ENCODE peak calls at places on chromosomes 11 and 22, in seven cellular contexts. J is epithelial cell of esophagus, L is fibroblast of lung, T is cardiac fibroblast, H is body of pancreas, F is aorta, E is Peyer's patch. Q is an unnamed sample.
A peak's percentile ranks its signal among the peaks of the same experiment; 100 is the strongest.

GRCh38 chr11:86608251-86608799 is 64.1 kb downstream of the ME3 start:
- DNase-seq in J (peak; percentile 82), L (peak; percentile 85), T (peak; percentile 88), H (peak; percentile 68), F (peak; percentile 84), E (peak; percentile 71), Q (peak; percentile 73)

GRCh38 chr22:50729391-50730012 is 8.5 kb upstream of the ACR start:
- DNase-seq in J (no peak), L (no peak), T (no peak), H (no peak), F (peak; percentile 65), E (peak; percentile 77), Q (no peak)

GRCh38 chr11:27210509-27210908 is 152.5 kb downstream of the CCDC34 start:
- DNase-seq in J (no peak), L (no peak), T (no peak), H (no peak), F (no peak), E (no peak), Q (no peak)

GRCh38 chr11:73406131-73406530 is 29.9 kb downstream of the RELT start:
- DNase-seq in J (no peak), L (no peak), T (no peak), H (no peak), F (no peak), E (no peak), Q (no peak)

GRCh38 chr22:40400173-40400572 is 29.8 kb downstream of the SGSM3 start:
- DNase-seq in J (no peak), L (no peak), T (no peak), H (peak; percentile 41), F (peak; percentile 78), E (peak; percentile 88), Q (no peak)

GRCh38 chr11:13831707-13832106 is 130.8 kb upstream of the SPON1 start:
- DNase-seq in J (no peak), L (no peak), T (no peak), H (peak; percentile 43), F (no peak), E (no peak), Q (no peak)

GRCh38 chr11:709109-709997 is 3.3 kb downstream of the EPS8L2 start:
- DNase-seq in J (no peak), L (no peak), T (no peak), H (no peak), F (no peak), E (peak; percentile 44), Q (no peak)

GRCh38 chr11:60204922-60205321 is 22.0 kb upstream of the MS4A6A start:
- DNase-seq in J (no peak), L (no peak), T (no peak), H (no peak), F (no peak), E (no peak), Q (no peak)

GRCh38 chr11:76626921-76627391 is 43.6 kb downstream of the LRRC32 start:
- DNase-seq in J (no peak), L (no peak), T (peak; percentile 46), H (no peak), F (peak; percentile 77), E (peak; percentile 80), Q (no peak)

GRCh38 chr22:23037429-23038333 is 32.6 kb upstream of the GNAZ start:
- DNase-seq in J (no peak), L (no peak), T (no peak), H (no peak), F (peak; percentile 52), E (no peak), Q (no peak)

GRCh38 chr11:36109850-36110606 is 166.2 kb downstream of the LDLRAD3 start:
- DNase-seq in J (no peak), L (no peak), T (peak; percentile 74), H (no peak), F (no peak), E (no peak), Q (no peak)

GRCh38 chr11:8356731-8357504 is 93.2 kb upstream of the LMO1 start:
- DNase-seq in J (no peak), L (peak; percentile 16), T (peak; percentile 11), H (no peak), F (peak; percentile 81), E (peak; percentile 51), Q (no peak)

GRCh38 chr11:69002101-69002742 is 10.8 kb downstream of the MRGPRF start:
- DNase-seq in J (no peak), L (peak; percentile 42), T (no peak), H (no peak), F (peak; percentile 75), E (peak; percentile 30), Q (no peak)

GRCh38 chr11:76551400-76551799 is 106.6 kb downstream of the EMSY start:
- DNase-seq in J (peak; percentile 7), L (peak; percentile 41), T (peak; percentile 43), H (no peak), F (no peak), E (no peak), Q (no peak)

GRCh38 chr22:35517769-35518530 is 22.7 kb upstream of the RASD2 start:
- DNase-seq in J (peak; percentile 70), L (no peak), T (peak; percentile 29), H (no peak), F (no peak), E (peak; percentile 66), Q (no peak)

GRCh38 chr22:17853066-17853465 is 78.8 kb upstream of the BID start:
- DNase-seq in J (no peak), L (no peak), T (peak; percentile 20), H (peak; percentile 39), F (no peak), E (no peak), Q (no peak)

GRCh38 chr11:65911682-65912568 is 6.9 kb downstream of the C11orf68 start:
- DNase-seq in J (peak; percentile 72), L (peak; percentile 84), T (peak; percentile 87), H (no peak), F (peak; percentile 87), E (no peak), Q (peak; percentile 70)

GRCh38 chr22:28329582-28330073 is 350.0 kb downstream of the TTC28 start:
- DNase-seq in J (no peak), L (peak; percentile 30), T (peak; percentile 71), H (no peak), F (no peak), E (no peak), Q (no peak)
- H3K4me3 ChIP-seq in J (no peak overlapping the region), L (no peak overlapping the region), T (no peak overlapping the region), H (no peak overlapping the region), F (no peak overlapping the region), E (no peak overlapping the region), Q (no peak overlapping the region)

DNA sequence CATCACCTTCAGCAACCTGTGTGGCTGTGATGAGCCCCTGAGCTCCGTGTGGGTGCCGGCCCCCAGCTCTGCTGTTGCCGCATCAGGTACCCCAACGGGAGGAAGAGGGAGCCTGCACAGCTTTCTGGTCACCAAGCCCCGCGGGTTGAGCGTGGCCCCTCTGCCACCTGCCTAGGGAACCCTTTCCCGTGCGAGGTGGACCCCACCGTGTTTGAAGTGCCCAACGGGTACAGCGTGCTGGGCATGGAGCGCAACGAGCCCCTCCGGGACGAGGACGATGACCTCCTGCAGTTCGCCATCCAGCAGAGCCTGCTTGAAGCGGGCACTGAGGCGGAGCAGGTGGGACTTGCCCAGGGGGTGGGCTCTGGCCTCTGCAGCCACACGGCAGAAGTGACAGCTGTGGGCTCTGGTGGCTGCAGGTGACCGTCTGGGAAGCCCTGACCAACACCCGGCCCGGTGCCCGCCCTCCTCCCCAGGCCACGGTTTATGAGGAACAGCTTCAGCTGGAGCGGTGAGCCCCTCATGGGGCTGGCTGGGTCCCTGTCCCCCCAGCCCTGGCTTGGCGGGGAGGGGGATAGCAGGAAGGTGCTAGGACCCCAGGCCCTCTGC is 1.9 kb upstream of the SSH3 start:
- DNase-seq in J (no peak), L (no peak), T (no peak), H (no peak), F (peak; percentile 78), E (no peak), Q (no peak)
- H3K4me3 ChIP-seq in J (no peak overlapping the region), L (no peak overlapping the region), T (no peak overlapping the region), H (no peak overlapping the region), F (no peak overlapping the region), E (peak overlapping the region; percentile 91), Q (peak overlapping the region; percentile 90)

GRCh38 chr22:32474635-32475427 is at the start of gene FBXO7:
- DNase-seq in J (peak; percentile 93), L (no peak), T (peak; percentile 95), H (peak; percentile 93), F (peak; percentile 98), E (peak; percentile 96), Q (peak; percentile 90)

GRCh38 chr22:32475428-32476010 is 908 bp downstream of the FBXO7 start:
- DNase-seq in J (peak; percentile 42), L (peak; percentile 65), T (peak; percentile 52), H (peak; percentile 32), F (peak; percentile 76), E (peak; percentile 70), Q (peak; percentile 51)

GRCh38 chr22:32476804-32477203 is 2.2 kb downstream of the FBXO7 start:
- DNase-seq in J (no peak), L (no peak), T (no peak), H (no peak), F (no peak), E (no peak), Q (no peak)

GRCh38 chr22:32477608-32478007 is 3.0 kb downstream of the FBXO7 start:
- DNase-seq in J (no peak), L (no peak), T (no peak), H (no peak), F (no peak), E (no peak), Q (no peak)

GRCh38 chr22:32476286-32476685 is 1.7 kb downstream of the FBXO7 start:
- DNase-seq in J (no peak), L (no peak), T (no peak), H (no peak), F (no peak), E (no peak), Q (no peak)
- H3K4me3 ChIP-seq in J (peak overlapping the region; percentile 76), L (peak overlapping the region; percentile 89), T (peak overlapping the region; percentile 80), H (no peak overlapping the region), F (no peak overlapping the region), E (peak overlapping the region; percentile 82), Q (peak overlapping the region; percentile 77)

GRCh38 chr11:32438883-32439487 is 3.6 kb upstream of the WT1 start:
- DNase-seq in J (no peak), L (no peak), T (peak; percentile 42), H (no peak), F (no peak), E (no peak), Q (no peak)

GRCh38 chr11:32437406-32438345 is 2.3 kb upstream of the WT1 start:
- DNase-seq in J (no peak), L (no peak), T (no peak), H (no peak), F (no peak), E (no peak), Q (no peak)

GRCh38 chr11:32436751-32437405 is 1.5 kb upstream of the WT1 start:
- DNase-seq in J (no peak), L (no peak), T (no peak), H (no peak), F (no peak), E (no peak), Q (no peak)

GRCh38 chr11:32439488-32440210 is 4.3 kb upstream of the WT1 start:
- DNase-seq in J (no peak), L (no peak), T (no peak), H (no peak), F (no peak), E (no peak), Q (no peak)

DNA sequence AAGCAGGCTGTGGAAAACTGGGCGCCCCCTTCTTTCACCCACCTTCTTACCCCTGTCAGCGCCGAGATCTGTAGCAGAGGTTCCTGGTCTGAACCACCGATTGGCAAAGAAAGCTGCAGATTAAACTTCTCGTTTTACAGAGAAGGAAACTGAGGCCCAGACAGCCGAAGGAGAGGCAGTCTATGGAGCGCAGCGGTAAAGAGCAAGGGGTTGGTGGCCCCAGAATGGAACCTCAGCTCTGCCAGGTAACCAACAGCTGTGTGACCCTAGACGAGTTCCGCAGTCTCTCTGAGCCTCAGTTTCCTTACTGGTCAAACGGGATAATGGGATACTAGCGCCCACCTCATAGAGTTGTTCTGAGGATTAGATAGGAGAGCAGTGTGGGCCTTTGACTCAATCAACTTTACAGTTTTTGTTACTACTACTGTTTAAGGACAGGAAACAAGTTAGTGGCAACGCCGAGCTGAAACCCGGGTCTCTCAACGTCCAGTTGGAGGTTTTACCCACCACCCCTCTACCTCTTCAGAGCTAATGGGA is 3.1 kb upstream of the WT1 start:
- DNase-seq in J (no peak), L (no peak), T (no peak), H (no peak), F (no peak), E (no peak), Q (no peak)
- H3K4me3 ChIP-seq in J (no peak overlapping the region), L (no peak overlapping the region), T (no peak overlapping the region), H (no peak overlapping the region), F (no peak overlapping the region), E (no peak overlapping the region), Q (no peak overlapping the region)